ENCODE peak calls at places on chromosomes 13 and 19, in seven cellular contexts. One of them, this sample, is unnamed.

GRCh38 chr19:17348700-17349099 is 11.3 kb downstream of the GTPBP3 start:
- DNase-seq in GM12878: no peak
- DNase-seq in fibroblast of villous mesenchyme: no peak
- DNase-seq in activated CD8-positive, alpha-beta T cell treated with anti-CD3 and anti-CD28 coated beads for 36 hours: no peak
- DNase-seq in MCF 10A: peak
- DNase-seq in NCI-H226: no peak
- DNase-seq in thoracic aorta: peak
- DNase-seq in this sample: no peak

GRCh38 chr13:84651288-84651687 is 769.0 kb upstream of the SLITRK1 start:
- DNase-seq in MCF 10A: peak
- DNase-seq in activated CD8-positive, alpha-beta T cell treated with anti-CD3 and anti-CD28 coated beads for 36 hours: no peak
- DNase-seq in fibroblast of villous mesenchyme: peak
- DNase-seq in GM12878: no peak
- DNase-seq in thoracic aorta: no peak
- DNase-seq in NCI-H226: peak
- DNase-seq in this sample: no peak

GRCh38 chr13:72204291-72204690 is 337.3 kb upstream of the DACH1 start:
- DNase-seq in GM12878: no peak
- DNase-seq in MCF 10A: peak
- DNase-seq in fibroblast of villous mesenchyme: no peak
- DNase-seq in activated CD8-positive, alpha-beta T cell treated with anti-CD3 and anti-CD28 coated beads for 36 hours: no peak
- DNase-seq in thoracic aorta: no peak
- DNase-seq in NCI-H226: peak
- DNase-seq in this sample: no peak

GRCh38 chr13:24878340-24878739 is 114.4 kb downstream of the RNF17 start:
- DNase-seq in thoracic aorta: no peak
- DNase-seq in fibroblast of villous mesenchyme: no peak
- DNase-seq in GM12878: no peak
- DNase-seq in activated CD8-positive, alpha-beta T cell treated with anti-CD3 and anti-CD28 coated beads for 36 hours: no peak
- DNase-seq in MCF 10A: no peak
- DNase-seq in NCI-H226: no peak
- DNase-seq in this sample: no peak

GRCh38 chr19:55437410-55437809 is 5.7 kb downstream of the SHISA7 start:
- DNase-seq in fibroblast of villous mesenchyme: peak
- DNase-seq in NCI-H226: peak
- DNase-seq in GM12878: no peak
- DNase-seq in thoracic aorta: no peak
- DNase-seq in MCF 10A: peak
- DNase-seq in activated CD8-positive, alpha-beta T cell treated with anti-CD3 and anti-CD28 coated beads for 36 hours: peak
- DNase-seq in this sample: no peak

GRCh38 chr13:36293497-36293896 is 4.1 kb downstream of the CCDC169 start:
- DNase-seq in thoracic aorta: no peak
- DNase-seq in activated CD8-positive, alpha-beta T cell treated with anti-CD3 and anti-CD28 coated beads for 36 hours: no peak
- DNase-seq in fibroblast of villous mesenchyme: no peak
- DNase-seq in GM12878: no peak
- DNase-seq in NCI-H226: no peak
- DNase-seq in MCF 10A: no peak
- DNase-seq in this sample: no peak

GRCh38 chr19:40744554-40745401 is 5.5 kb downstream of the ACTMAP start:
- DNase-seq in NCI-H226: no peak
- DNase-seq in fibroblast of villous mesenchyme: peak
- DNase-seq in GM12878: no peak
- DNase-seq in thoracic aorta: no peak
- DNase-seq in activated CD8-positive, alpha-beta T cell treated with anti-CD3 and anti-CD28 coated beads for 36 hours: peak
- DNase-seq in MCF 10A: no peak
- DNase-seq in this sample: no peak

GRCh38 chr19:12611361-12611699 is 610 bp downstream of the ZNF791 start:
- DNase-seq in NCI-H226: peak
- DNase-seq in GM12878: no peak
- DNase-seq in activated CD8-positive, alpha-beta T cell treated with anti-CD3 and anti-CD28 coated beads for 36 hours: no peak
- DNase-seq in MCF 10A: peak
- DNase-seq in fibroblast of villous mesenchyme: peak
- DNase-seq in thoracic aorta: peak
- DNase-seq in this sample: peak

GRCh38 chr19:55080915-55081772 is 5.5 kb downstream of the EPS8L1 start:
- DNase-seq in thoracic aorta: no peak
- DNase-seq in activated CD8-positive, alpha-beta T cell treated with anti-CD3 and anti-CD28 coated beads for 36 hours: peak
- DNase-seq in fibroblast of villous mesenchyme: peak
- DNase-seq in NCI-H226: no peak
- DNase-seq in GM12878: peak
- DNase-seq in MCF 10A: no peak
- DNase-seq in this sample: no peak

GRCh38 chr13:86510792-86511191 is 711.6 kb upstream of the SLITRK6 start:
- DNase-seq in thoracic aorta: no peak
- DNase-seq in activated CD8-positive, alpha-beta T cell treated with anti-CD3 and anti-CD28 coated beads for 36 hours: no peak
- DNase-seq in NCI-H226: no peak
- DNase-seq in MCF 10A: no peak
- DNase-seq in GM12878: no peak
- DNase-seq in fibroblast of villous mesenchyme: no peak
- DNase-seq in this sample: no peak

GRCh38 chr19:12955996-12956395 is 1.0 kb downstream of the GADD45GIP1 start:
- DNase-seq in NCI-H226: no peak
- DNase-seq in thoracic aorta: no peak
- DNase-seq in activated CD8-positive, alpha-beta T cell treated with anti-CD3 and anti-CD28 coated beads for 36 hours: no peak
- DNase-seq in GM12878: no peak
- DNase-seq in fibroblast of villous mesenchyme: no peak
- DNase-seq in MCF 10A: no peak
- DNase-seq in this sample: no peak

GRCh38 chr13:67147257-67148218 is 82.6 kb downstream of the PCDH9 start:
- DNase-seq in GM12878: no peak
- DNase-seq in fibroblast of villous mesenchyme: peak
- DNase-seq in NCI-H226: peak
- DNase-seq in MCF 10A: peak
- DNase-seq in activated CD8-positive, alpha-beta T cell treated with anti-CD3 and anti-CD28 coated beads for 36 hours: no peak
- DNase-seq in thoracic aorta: no peak
- DNase-seq in this sample: no peak

GRCh38 chr13:80030491-80030890 is 310.4 kb downstream of the SPRY2 start:
- DNase-seq in MCF 10A: peak
- DNase-seq in thoracic aorta: no peak
- DNase-seq in NCI-H226: peak
- DNase-seq in fibroblast of villous mesenchyme: no peak
- DNase-seq in GM12878: no peak
- DNase-seq in activated CD8-positive, alpha-beta T cell treated with anti-CD3 and anti-CD28 coated beads for 36 hours: no peak
- DNase-seq in this sample: no peak

GRCh38 chr19:9877775-9878510 is 42.8 kb downstream of the PIN1 start:
- DNase-seq in thoracic aorta: no peak
- DNase-seq in NCI-H226: peak
- DNase-seq in GM12878: no peak
- DNase-seq in activated CD8-positive, alpha-beta T cell treated with anti-CD3 and anti-CD28 coated beads for 36 hours: no peak
- DNase-seq in fibroblast of villous mesenchyme: peak
- DNase-seq in MCF 10A: peak
- DNase-seq in this sample: no peak

GRCh38 chr13:44140146-44140545 is 233.5 kb upstream of the SERP2 start:
- DNase-seq in thoracic aorta: no peak
- DNase-seq in MCF 10A: no peak
- DNase-seq in GM12878: no peak
- DNase-seq in NCI-H226: no peak
- DNase-seq in activated CD8-positive, alpha-beta T cell treated with anti-CD3 and anti-CD28 coated beads for 36 hours: no peak
- DNase-seq in fibroblast of villous mesenchyme: no peak
- DNase-seq in this sample: no peak

GRCh38 chr19:50994129-50994528 is 7.3 kb downstream of the KLK8 start:
- DNase-seq in GM12878: peak
- DNase-seq in NCI-H226: no peak
- DNase-seq in thoracic aorta: no peak
- DNase-seq in activated CD8-positive, alpha-beta T cell treated with anti-CD3 and anti-CD28 coated beads for 36 hours: peak
- DNase-seq in MCF 10A: no peak
- DNase-seq in fibroblast of villous mesenchyme: no peak
- DNase-seq in this sample: no peak

GRCh38 chr19:14149509-14149994 is 13.2 kb upstream of the ASF1B start:
- DNase-seq in GM12878: no peak
- DNase-seq in NCI-H226: no peak
- DNase-seq in thoracic aorta: no peak
- DNase-seq in MCF 10A: no peak
- DNase-seq in fibroblast of villous mesenchyme: peak
- DNase-seq in activated CD8-positive, alpha-beta T cell treated with anti-CD3 and anti-CD28 coated beads for 36 hours: peak
- DNase-seq in this sample: no peak

GRCh38 chr19:12545267-12545666 is 6.0 kb downstream of the ZNF564 start:
- DNase-seq in MCF 10A: no peak
- DNase-seq in fibroblast of villous mesenchyme: no peak
- DNase-seq in NCI-H226: no peak
- DNase-seq in thoracic aorta: no peak
- DNase-seq in activated CD8-positive, alpha-beta T cell treated with anti-CD3 and anti-CD28 coated beads for 36 hours: no peak
- DNase-seq in GM12878: no peak
- DNase-seq in this sample: no peak

GRCh38 chr13:114311387-114311786 is 2.9 kb upstream of the CHAMP1 start:
- DNase-seq in GM12878: no peak
- DNase-seq in thoracic aorta: no peak
- DNase-seq in activated CD8-positive, alpha-beta T cell treated with anti-CD3 and anti-CD28 coated beads for 36 hours: no peak
- DNase-seq in NCI-H226: no peak
- DNase-seq in fibroblast of villous mesenchyme: no peak
- DNase-seq in MCF 10A: no peak
- DNase-seq in this sample: no peak

GRCh38 chr19:6260912-6261636 is 18.7 kb downstream of the MLLT1 start:
- DNase-seq in MCF 10A: peak
- DNase-seq in fibroblast of villous mesenchyme: no peak
- DNase-seq in activated CD8-positive, alpha-beta T cell treated with anti-CD3 and anti-CD28 coated beads for 36 hours: peak
- DNase-seq in thoracic aorta: no peak
- DNase-seq in NCI-H226: no peak
- DNase-seq in GM12878: no peak
- DNase-seq in this sample: no peak

GRCh38 chr13:102877285-102877684 is 31.5 kb downstream of the ERCC5 start:
- DNase-seq in GM12878: no peak
- DNase-seq in fibroblast of villous mesenchyme: no peak
- DNase-seq in thoracic aorta: no peak
- DNase-seq in MCF 10A: no peak
- DNase-seq in NCI-H226: peak
- DNase-seq in activated CD8-positive, alpha-beta T cell treated with anti-CD3 and anti-CD28 coated beads for 36 hours: no peak
- DNase-seq in this sample: no peak

GRCh38 chr13:46850214-46850613 is 46.6 kb downstream of the HTR2A start:
- DNase-seq in thoracic aorta: no peak
- DNase-seq in NCI-H226: no peak
- DNase-seq in GM12878: no peak
- DNase-seq in fibroblast of villous mesenchyme: no peak
- DNase-seq in activated CD8-positive, alpha-beta T cell treated with anti-CD3 and anti-CD28 coated beads for 36 hours: no peak
- DNase-seq in MCF 10A: no peak
- DNase-seq in this sample: no peak

GRCh38 chr19:39261704-39262103 is 6.5 kb upstream of the IFNL2 start:
- DNase-seq in GM12878: no peak
- DNase-seq in thoracic aorta: no peak
- DNase-seq in activated CD8-positive, alpha-beta T cell treated with anti-CD3 and anti-CD28 coated beads for 36 hours: no peak
- DNase-seq in fibroblast of villous mesenchyme: no peak
- DNase-seq in MCF 10A: no peak
- DNase-seq in NCI-H226: no peak
- DNase-seq in this sample: no peak

GRCh38 chr19:52248256-52248655 is 21.1 kb upstream of the ZNF766 start:
- DNase-seq in NCI-H226: no peak
- DNase-seq in activated CD8-positive, alpha-beta T cell treated with anti-CD3 and anti-CD28 coated beads for 36 hours: peak
- DNase-seq in thoracic aorta: no peak
- DNase-seq in GM12878: no peak
- DNase-seq in MCF 10A: peak
- DNase-seq in fibroblast of villous mesenchyme: peak
- DNase-seq in this sample: no peak

GRCh38 chr13:111249637-111250360 is 70.6 kb upstream of the TEX29 start:
- DNase-seq in thoracic aorta: no peak
- DNase-seq in NCI-H226: no peak
- DNase-seq in GM12878: no peak
- DNase-seq in fibroblast of villous mesenchyme: no peak
- DNase-seq in activated CD8-positive, alpha-beta T cell treated with anti-CD3 and anti-CD28 coated beads for 36 hours: no peak
- DNase-seq in MCF 10A: no peak
- DNase-seq in this sample: no peak

GRCh38 chr13:100203696-100204367 is 114.9 kb downstream of the PCCA start:
- DNase-seq in NCI-H226: peak
- DNase-seq in thoracic aorta: no peak
- DNase-seq in fibroblast of villous mesenchyme: peak
- DNase-seq in GM12878: no peak
- DNase-seq in activated CD8-positive, alpha-beta T cell treated with anti-CD3 and anti-CD28 coated beads for 36 hours: peak
- DNase-seq in MCF 10A: no peak
- DNase-seq in this sample: no peak

GRCh38 chr19:10430505-10431253 is 10.3 kb downstream of the PDE4A start:
- DNase-seq in NCI-H226: no peak
- DNase-seq in activated CD8-positive, alpha-beta T cell treated with anti-CD3 and anti-CD28 coated beads for 36 hours: no peak
- DNase-seq in thoracic aorta: no peak
- DNase-seq in MCF 10A: no peak
- DNase-seq in fibroblast of villous mesenchyme: peak
- DNase-seq in GM12878: no peak
- DNase-seq in this sample: no peak